ENCODE peak calls at places on chromosomes 4 and X, in nine cellular contexts. S is PC-3, E is HCT116, N is neural progenitor cell, C is hepatocyte, L is GM23248, O is MM.1S, Q is GM23338, P is SK-N-SH. A is an unnamed sample. For H3K4me1, the result is how much of the 10 kb centered on the place peaks cover.

GRCh38 chr4:120004054-120004453 is 62.6 kb downstream of the MAD2L1 start:
- DNase-seq in P (no peak), O (no peak), S (no peak), Q (peak), L (no peak), C (no peak), N (no peak), E (no peak), A (no peak)

GRCh38 chrX:17359500-17359899 is 15.5 kb upstream of the NHS start:
- DNase-seq in Q (no peak), O (no peak), N (no peak), P (no peak), L (peak), S (peak), E (no peak), C (no peak), A (no peak)

GRCh38 chr4:157151711-157152110 is 68.8 kb upstream of the GRIA2 start:
- DNase-seq in E (no peak), P (no peak), N (no peak), O (no peak), Q (no peak), S (no peak), C (no peak), L (peak), A (no peak)

GRCh38 chr4:65623509-65623908 is 46.8 kb downstream of the EPHA5 start:
- DNase-seq in N (no peak), C (no peak), O (no peak), P (no peak), E (no peak), S (peak), L (peak), Q (no peak), A (no peak)

GRCh38 chrX:41518841-41519220 is 71.7 kb downstream of the NYX start:
- DNase-seq in O (no peak), Q (no peak), S (no peak), N (no peak), C (no peak), P (peak), L (no peak), E (no peak), A (no peak)

GRCh38 chr4:56148428-56148827 is 199.7 kb downstream of the CEP135 start:
- DNase-seq in S (no peak), Q (no peak), P (no peak), E (no peak), N (no peak), L (peak), O (no peak), C (no peak), A (no peak)

GRCh38 chrX:130110379-130111219 is at the start of gene ELF4:
- DNase-seq in S (peak), C (peak), N (peak), L (peak), E (no peak), P (peak), Q (peak), O (peak), A (peak)

GRCh38 chrX:18449271-18449670 is 23.9 kb downstream of the CDKL5 start:
- DNase-seq in Q (no peak), O (no peak), S (peak), N (no peak), L (no peak), P (no peak), E (no peak), C (no peak), A (no peak)

GRCh38 chrX:122565952-122566351 is 618.1 kb upstream of the GRIA3 start:
- DNase-seq in Q (no peak), O (no peak), N (no peak), E (peak), L (peak), C (peak), P (peak), S (peak), A (no peak)

GRCh38 chrX:74890676-74891430 is 34.4 kb downstream of the NEXMIF start:
- DNase-seq in Q (no peak), O (no peak), N (no peak), E (no peak), P (peak), L (no peak), C (no peak), S (no peak), A (no peak)

GRCh38 chrX:20521245-20521644 is 254.5 kb upstream of the RPS6KA3 start:
- DNase-seq in O (no peak), P (no peak), Q (no peak), N (no peak), E (no peak), L (peak), S (peak), C (peak), A (no peak)

GRCh38 chr4:4876945-4877661 is 17.6 kb downstream of the MSX1 start:
- DNase-seq in Q (no peak), C (no peak), S (no peak), E (no peak), N (no peak), L (no peak), O (no peak), P (no peak), A (no peak)

GRCh38 chr4:137768196-137768595 is 235.9 kb upstream of the PCDH18 start:
- DNase-seq in O (no peak), Q (no peak), P (no peak), N (no peak), L (peak), S (no peak), C (no peak), E (no peak), A (no peak)

GRCh38 chrX:44342866-44343265 is 606 bp downstream of the EFHC2 start:
- DNase-seq in O (no peak), E (no peak), L (no peak), P (no peak), Q (no peak), N (no peak), C (no peak), S (no peak), A (no peak)

GRCh38 chrX:120560405-120560841 is 339 bp downstream of the CUL4B start:
- DNase-seq in C (peak), P (no peak), O (peak), Q (no peak), S (peak), N (no peak), L (peak), E (no peak), A (peak)

GRCh38 chr4:140693577-140693976 is 62.6 kb downstream of the TBC1D9 start:
- DNase-seq in L (no peak), Q (no peak), E (no peak), S (no peak), N (no peak), P (no peak), O (no peak), C (no peak), A (no peak)

GRCh38 chr4:150385606-150386005 is 196.3 kb upstream of the MAB21L2 start:
- DNase-seq in N (peak), Q (peak), E (no peak), L (peak), P (no peak), C (peak), S (peak), O (no peak), A (no peak)

GRCh38 chrX:103685396-103685795 is 1.1 kb downstream of the MORF4L2 start:
- DNase-seq in C (peak), L (peak), S (no peak), E (no peak), O (no peak), Q (no peak), P (peak), N (no peak), A (peak)

GRCh38 chr4:158186815-158187214 is 14.0 kb upstream of the GASK1B start:
- DNase-seq in O (no peak), P (no peak), E (no peak), S (no peak), L (no peak), N (no peak), C (no peak), Q (no peak), A (no peak)

GRCh38 chr4:11904991-11905760 is 476.5 kb upstream of the HS3ST1 start:
- DNase-seq in C (no peak), S (no peak), P (no peak), Q (no peak), O (no peak), L (no peak), N (no peak), E (no peak), A (no peak)

GRCh38 chrX:78712381-78712780 is 35.1 kb upstream of the LPAR4 start:
- DNase-seq in L (no peak), N (no peak), C (no peak), O (no peak), S (no peak), Q (no peak), P (no peak), E (no peak), A (no peak)

GRCh38 chr4:1044469-1045192 is 33.2 kb downstream of the FGFRL1 start:
- DNase-seq in O (no peak), P (no peak), S (no peak), L (no peak), Q (no peak), C (no peak), N (no peak), E (no peak), A (no peak)

GRCh38 chr4:183175631-183176232 is 76.7 kb downstream of the WWC2 start:
- DNase-seq in E (no peak), O (no peak), Q (no peak), N (no peak), P (no peak), L (peak), S (peak), C (no peak), A (no peak)

GRCh38 chrX:134624046-134624430 is 34.2 kb downstream of the PLAC1 start:
- DNase-seq in E (no peak), N (no peak), Q (no peak), S (no peak), C (no peak), L (peak), P (no peak), O (no peak), A (no peak)

GRCh38 chr4:121927948-121928347 is 23.9 kb downstream of the TRPC3 start:
- DNase-seq in O (no peak), E (no peak), C (no peak), P (no peak), L (no peak), N (no peak), S (no peak), Q (no peak), A (no peak)

GRCh38 chr4:180314972-180315371 is 1928.2 kb upstream of the TENM3 start:
- DNase-seq in O (peak), S (no peak), C (no peak), N (no peak), P (no peak), Q (no peak), L (no peak), E (no peak), A (no peak)

GRCh38 chrX:132967049-132967448 is 8.6 kb upstream of the HS6ST2 start:
- DNase-seq in S (no peak), O (no peak), P (no peak), Q (no peak), L (no peak), E (no peak), C (no peak), N (no peak), A (no peak)

GRCh38 chr4:186400676-186401075 is 134.7 kb downstream of the F11 start:
- DNase-seq in P (no peak), C (no peak), O (no peak), Q (no peak), N (no peak), L (peak), E (no peak), S (no peak), A (no peak)

GRCh38 chr4:102219143-102219542 is 126.1 kb downstream of the SLC39A8 start:
- DNase-seq in E (no peak), Q (peak), S (no peak), O (no peak), N (peak), C (no peak), P (no peak), L (no peak), A (no peak)

GRCh38 chrX:132615396-132616131 is 126.7 kb upstream of the MBNL3 start:
- DNase-seq in C (peak), S (peak), P (no peak), L (peak), O (peak), N (peak), E (peak), Q (peak), A (peak)

GRCh38 chrX:40705658-40706312 is 29.6 kb downstream of the MED14 start:
- DNase-seq in Q (no peak), C (no peak), S (no peak), P (no peak), N (no peak), E (no peak), L (no peak), O (no peak), A (no peak)

GRCh38 chrX:2507904-2508630 is 7.3 kb upstream of the DHRSX start:
- DNase-seq in O (no peak), C (peak), P (no peak), N (no peak), L (no peak), Q (no peak), E (no peak), S (no peak), A (no peak)

GRCh38 chr4:99234331-99235010 is 15.4 kb upstream of the ADH6 start:
- DNase-seq in S (no peak), E (no peak), P (no peak), O (no peak), L (no peak), Q (no peak), C (no peak), N (no peak), A (no peak)

GRCh38 chrX:66021407-66021757 is 18.5 kb downstream of the VSIG4 start:
- DNase-seq in N (no peak), O (no peak), S (no peak), E (no peak), C (no peak), L (no peak), P (no peak), Q (no peak), A (no peak)
- H3K4me1 ChIP-seq in N (under half), O (under half), S (under half), E (under half), C (under half), L (under half), P (under half), Q (under half), A (under half)

DNA sequence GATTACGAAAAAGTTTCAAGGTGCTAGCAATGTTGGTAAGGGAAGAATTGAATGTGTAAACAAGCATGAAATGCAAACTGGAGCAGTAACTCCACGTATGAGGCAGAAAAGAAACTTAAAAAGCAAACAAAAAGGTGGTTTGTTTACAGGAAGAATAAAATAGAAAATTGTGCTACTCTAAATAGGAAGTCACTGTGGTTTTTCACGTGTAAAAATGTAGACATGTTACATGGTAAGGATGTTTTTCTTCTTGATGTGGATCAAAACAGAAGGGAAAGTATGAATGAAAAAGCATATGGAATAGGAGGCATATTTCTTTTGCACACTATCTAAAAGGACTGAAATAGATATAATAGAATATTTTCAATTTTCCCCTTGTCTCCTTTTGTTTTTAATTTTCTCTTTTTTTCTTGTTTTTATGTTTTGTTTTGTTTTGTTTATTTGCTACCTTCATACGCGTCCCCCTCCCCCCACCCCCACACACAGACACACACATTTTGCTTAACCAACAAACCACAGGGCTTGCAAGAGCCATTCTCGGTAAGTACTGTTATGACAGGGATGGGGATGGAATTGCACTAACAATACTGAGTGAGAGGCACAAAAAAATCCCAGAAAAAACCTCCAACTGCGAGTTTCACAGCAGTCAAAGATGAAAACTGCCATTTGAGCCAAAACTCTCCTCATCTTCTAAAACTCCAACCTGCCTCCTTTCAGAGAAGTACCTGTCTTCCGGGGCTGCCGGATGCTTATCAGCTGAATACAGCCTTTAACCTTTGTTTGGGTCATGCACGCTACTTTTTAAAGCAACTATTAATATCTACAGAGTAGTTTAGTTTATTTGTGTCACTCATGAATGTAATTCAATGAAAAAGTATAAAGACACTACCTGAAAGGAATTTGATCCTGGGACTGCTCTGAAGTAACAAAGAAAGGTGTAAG is 135.8 kb downstream of the IL15 start:
- DNase-seq in L (no peak), Q (peak), O (peak), E (no peak), N (no peak), S (no peak), C (no peak), P (no peak), A (no peak)
- TF ChIP-seq EZH2phosphoT487 in L (no peak), Q (no peak), O (no peak), E (no peak), N (no peak), S (no peak), C (no peak), P (no peak), A (no peak)

DNA sequence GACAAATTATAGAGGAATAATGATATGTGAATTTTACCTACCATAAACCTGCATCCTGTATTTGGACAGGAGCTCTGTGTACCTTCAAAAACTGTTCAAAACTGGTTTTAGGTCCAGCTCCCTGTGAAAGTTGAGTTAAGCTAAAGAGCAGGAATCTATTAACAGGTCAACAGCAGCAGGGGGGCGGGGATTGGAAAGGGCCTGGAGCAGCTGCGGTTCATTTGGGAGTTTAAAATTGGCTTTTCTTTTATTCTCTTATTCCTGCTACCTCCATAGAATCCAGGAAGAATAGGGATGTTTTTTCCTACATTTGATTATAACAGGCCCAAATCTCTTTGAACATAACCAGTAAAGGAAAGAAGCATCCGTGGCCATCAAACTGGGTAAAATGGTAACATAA is 23.8 kb downstream of the SHROOM3 start:
- DNase-seq in C (no peak), S (no peak), L (no peak), P (no peak), E (no peak), O (no peak), Q (peak), N (peak), A (no peak)
- H2AFZ ChIP-seq in C (peak), S (no peak), L (peak), P (peak), E (peak), O (no peak), Q (no peak), N (no peak), A (no peak)

DNA sequence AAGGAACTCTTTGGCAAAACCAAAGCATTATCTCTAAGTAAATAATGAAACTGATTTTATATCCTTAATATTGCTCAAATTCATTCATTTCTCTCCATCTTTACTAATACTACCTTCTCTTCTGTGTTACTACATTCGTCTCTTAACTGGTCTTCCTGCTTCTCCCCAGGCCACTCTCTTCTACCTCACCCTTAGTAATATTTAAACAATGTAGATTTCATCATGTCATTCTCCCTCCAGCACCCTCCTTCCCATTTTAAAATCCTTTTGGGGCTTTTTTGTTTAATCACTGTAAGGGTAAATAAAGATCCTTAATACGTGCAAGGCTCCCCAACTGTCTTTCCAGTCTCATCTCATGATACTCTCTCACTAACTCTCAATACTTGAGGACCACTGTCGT is 19.4 kb downstream of the FHIP1A start:
- DNase-seq in C (no peak), P (no peak), Q (no peak), N (no peak), S (peak), L (no peak), E (no peak), O (no peak), A (no peak)
- H3K4me1 ChIP-seq in C (under half), P (under half), Q (half or more), N (under half), S (half or more), L (under half), E (under half), O (under half), A (under half)

GRCh38 chr4:83174844-83175414 is 60.4 kb upstream of the PLAC8 start:
- DNase-seq in L (no peak), Q (no peak), N (no peak), P (no peak), E (no peak), C (no peak), O (no peak), S (no peak), A (no peak)
- TF ChIP-seq EZH2phosphoT487 in L (no peak), Q (no peak), N (no peak), P (no peak), E (no peak), C (no peak), O (no peak), S (no peak), A (no peak)

DNA sequence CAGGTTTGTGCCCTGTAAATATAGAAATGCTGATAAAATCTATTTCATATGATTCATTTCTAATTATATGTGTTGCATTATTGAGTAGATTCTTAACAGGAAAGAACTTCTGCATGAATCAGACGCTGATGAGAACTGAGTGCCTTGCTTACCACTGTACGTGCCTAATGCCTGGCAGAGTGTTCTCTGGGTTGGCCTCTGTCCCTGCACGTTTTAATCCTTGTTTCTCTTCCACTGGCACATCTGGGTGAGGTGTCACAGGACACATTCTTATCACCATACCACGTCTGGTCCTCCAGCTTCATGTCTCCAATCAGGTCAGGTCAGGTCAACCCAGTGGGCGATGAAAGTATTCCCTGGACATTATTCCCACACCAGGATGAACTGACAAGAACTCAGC is 53.6 kb downstream of the KLF3 start:
- DNase-seq in C (no peak), O (no peak), S (no peak), N (no peak), E (no peak), L (peak), P (no peak), Q (no peak), A (no peak)
- H2AFZ ChIP-seq in C (no peak), O (no peak), S (no peak), N (no peak), E (no peak), L (peak), P (no peak), Q (no peak), A (no peak)